ENCODE peak calls at places on chromosomes 13 and 19, in six cellular contexts. One of them, this sample, is unnamed.

GRCh38 chr19:50639121-50640112 is at the start of gene SYT3:
- DNase-seq in AG04449: no peak
- DNase-seq in SK-N-SH: peak
- DNase-seq in cardiac fibroblast: peak
- DNase-seq in PC-9: no peak
- DNase-seq in colonic mucosa: no peak
- DNase-seq in this sample: no peak

GRCh38 chr13:25923217-25924085 is 128.4 kb downstream of the SHISA2 start:
- DNase-seq in AG04449: no peak
- DNase-seq in SK-N-SH: no peak
- DNase-seq in cardiac fibroblast: no peak
- DNase-seq in PC-9: no peak
- DNase-seq in colonic mucosa: no peak
- DNase-seq in this sample: no peak

GRCh38 chr19:30103981-30104380 is 161.9 kb downstream of the URI1 start:
- DNase-seq in AG04449: no peak
- DNase-seq in SK-N-SH: no peak
- DNase-seq in cardiac fibroblast: no peak
- DNase-seq in PC-9: no peak
- DNase-seq in colonic mucosa: no peak
- DNase-seq in this sample: no peak

GRCh38 chr19:6532244-6532999 is 1.6 kb downstream of the TNFSF9 start:
- DNase-seq in AG04449: no peak
- DNase-seq in SK-N-SH: no peak
- DNase-seq in cardiac fibroblast: no peak
- DNase-seq in PC-9: no peak
- DNase-seq in colonic mucosa: no peak
- DNase-seq in this sample: no peak

GRCh38 chr13:42720858-42721219 is 60.5 kb upstream of the FAM216B start:
- DNase-seq in AG04449: no peak
- DNase-seq in SK-N-SH: no peak
- DNase-seq in cardiac fibroblast: no peak
- DNase-seq in PC-9: no peak
- DNase-seq in colonic mucosa: no peak
- DNase-seq in this sample: no peak

GRCh38 chr19:50384685-50385535 is 763 bp downstream of the POLD1 start:
- DNase-seq in AG04449: no peak
- DNase-seq in SK-N-SH: peak
- DNase-seq in cardiac fibroblast: peak
- DNase-seq in PC-9: peak
- DNase-seq in colonic mucosa: no peak
- DNase-seq in this sample: no peak

GRCh38 chr13:101626925-101627555 is 174.6 kb downstream of the ITGBL1 start:
- DNase-seq in AG04449: no peak
- DNase-seq in SK-N-SH: no peak
- DNase-seq in cardiac fibroblast: peak
- DNase-seq in PC-9: no peak
- DNase-seq in colonic mucosa: no peak
- DNase-seq in this sample: no peak

GRCh38 chr13:71621152-71622124 is 245.6 kb downstream of the DACH1 start:
- DNase-seq in AG04449: no peak
- DNase-seq in SK-N-SH: peak
- DNase-seq in cardiac fibroblast: no peak
- DNase-seq in PC-9: no peak
- DNase-seq in colonic mucosa: no peak
- DNase-seq in this sample: no peak

GRCh38 chr13:44648392-44649117 is 72.4 kb upstream of the TSC22D1 start:
- DNase-seq in AG04449: no peak
- DNase-seq in SK-N-SH: peak
- DNase-seq in cardiac fibroblast: peak
- DNase-seq in PC-9: no peak
- DNase-seq in colonic mucosa: no peak
- DNase-seq in this sample: no peak

GRCh38 chr13:27012482-27013197 is 159.0 kb downstream of the USP12 start:
- DNase-seq in AG04449: peak
- DNase-seq in SK-N-SH: no peak
- DNase-seq in cardiac fibroblast: peak
- DNase-seq in PC-9: peak
- DNase-seq in colonic mucosa: no peak
- DNase-seq in this sample: peak

GRCh38 chr19:39419003-39419402 is 6.5 kb downstream of the PLEKHG2 start:
- DNase-seq in AG04449: no peak
- DNase-seq in SK-N-SH: no peak
- DNase-seq in cardiac fibroblast: no peak
- DNase-seq in PC-9: peak
- DNase-seq in colonic mucosa: no peak
- DNase-seq in this sample: no peak

GRCh38 chr19:32498641-32499200 is 82.3 kb upstream of the PDCD5 start:
- DNase-seq in AG04449: no peak
- DNase-seq in SK-N-SH: no peak
- DNase-seq in cardiac fibroblast: no peak
- DNase-seq in PC-9: peak
- DNase-seq in colonic mucosa: no peak
- DNase-seq in this sample: no peak

GRCh38 chr13:60335531-60335930 is 61.5 kb upstream of the TDRD3 start:
- DNase-seq in AG04449: no peak
- DNase-seq in SK-N-SH: no peak
- DNase-seq in cardiac fibroblast: peak
- DNase-seq in PC-9: no peak
- DNase-seq in colonic mucosa: no peak
- DNase-seq in this sample: no peak

GRCh38 chr19:2053601-2054389 is 2.8 kb upstream of the MKNK2 start:
- DNase-seq in AG04449: no peak
- DNase-seq in SK-N-SH: no peak
- DNase-seq in cardiac fibroblast: peak
- DNase-seq in PC-9: no peak
- DNase-seq in colonic mucosa: peak
- DNase-seq in this sample: no peak

GRCh38 chr13:71879129-71879535 is 12.1 kb upstream of the DACH1 start:
- DNase-seq in AG04449: no peak
- DNase-seq in SK-N-SH: peak
- DNase-seq in cardiac fibroblast: peak
- DNase-seq in PC-9: no peak
- DNase-seq in colonic mucosa: no peak
- DNase-seq in this sample: no peak

GRCh38 chr19:48881741-48882657 is 9.8 kb downstream of the PPP1R15A start:
- DNase-seq in AG04449: no peak
- DNase-seq in SK-N-SH: no peak
- DNase-seq in cardiac fibroblast: no peak
- DNase-seq in PC-9: no peak
- DNase-seq in colonic mucosa: no peak
- DNase-seq in this sample: no peak

GRCh38 chr19:16266586-16266942 is 58.1 kb upstream of the KLF2 start:
- DNase-seq in AG04449: no peak
- DNase-seq in SK-N-SH: no peak
- DNase-seq in cardiac fibroblast: no peak
- DNase-seq in PC-9: no peak
- DNase-seq in colonic mucosa: no peak
- DNase-seq in this sample: no peak

GRCh38 chr19:7088999-7089398 is 19.5 kb downstream of the ZNF557 start:
- DNase-seq in AG04449: no peak
- DNase-seq in SK-N-SH: no peak
- DNase-seq in cardiac fibroblast: no peak
- DNase-seq in PC-9: no peak
- DNase-seq in colonic mucosa: no peak
- DNase-seq in this sample: no peak

GRCh38 chr19:20247016-20247683 is 80.1 kb downstream of the ZNF486 start:
- DNase-seq in AG04449: no peak
- DNase-seq in SK-N-SH: peak
- DNase-seq in cardiac fibroblast: peak
- DNase-seq in PC-9: no peak
- DNase-seq in colonic mucosa: no peak
- DNase-seq in this sample: no peak

GRCh38 chr19:1624458-1624857 is 19.2 kb upstream of the UQCR11 start:
- DNase-seq in AG04449: no peak
- DNase-seq in SK-N-SH: peak
- DNase-seq in cardiac fibroblast: peak
- DNase-seq in PC-9: no peak
- DNase-seq in colonic mucosa: peak
- DNase-seq in this sample: no peak

GRCh38 chr19:43623889-43624670 is 4.7 kb upstream of the ZNF428 start:
- DNase-seq in AG04449: no peak
- DNase-seq in SK-N-SH: peak
- DNase-seq in cardiac fibroblast: no peak
- DNase-seq in PC-9: no peak
- DNase-seq in colonic mucosa: no peak
- DNase-seq in this sample: no peak

GRCh38 chr13:33349314-33349995 is 63.9 kb upstream of the STARD13 start:
- DNase-seq in AG04449: no peak
- DNase-seq in SK-N-SH: no peak
- DNase-seq in cardiac fibroblast: peak
- DNase-seq in PC-9: no peak
- DNase-seq in colonic mucosa: peak
- DNase-seq in this sample: no peak
- H3K4me3 ChIP-seq in AG04449: peak
- H3K4me3 ChIP-seq in SK-N-SH: peak
- H3K4me3 ChIP-seq in cardiac fibroblast: peak
- H3K4me3 ChIP-seq in PC-9: peak
- H3K4me3 ChIP-seq in colonic mucosa: peak
- H3K4me3 ChIP-seq in this sample: peak

GRCh38 chr13:52599853-52600603 is 42.2 kb upstream of the HNRNPA1L2 start:
- DNase-seq in AG04449: no peak
- DNase-seq in SK-N-SH: peak
- DNase-seq in cardiac fibroblast: peak
- DNase-seq in PC-9: no peak
- DNase-seq in colonic mucosa: peak
- DNase-seq in this sample: no peak

GRCh38 chr13:52600666-52601065 is 41.6 kb upstream of the HNRNPA1L2 start:
- DNase-seq in AG04449: no peak
- DNase-seq in SK-N-SH: no peak
- DNase-seq in cardiac fibroblast: peak
- DNase-seq in PC-9: no peak
- DNase-seq in colonic mucosa: no peak
- DNase-seq in this sample: no peak

GRCh38 chr13:52597676-52598075 is 44.6 kb upstream of the HNRNPA1L2 start:
- DNase-seq in AG04449: no peak
- DNase-seq in SK-N-SH: no peak
- DNase-seq in cardiac fibroblast: no peak
- DNase-seq in PC-9: no peak
- DNase-seq in colonic mucosa: no peak
- DNase-seq in this sample: no peak

GRCh38 chr13:52599037-52599852 is 43.0 kb upstream of the HNRNPA1L2 start:
- DNase-seq in AG04449: no peak
- DNase-seq in SK-N-SH: no peak
- DNase-seq in cardiac fibroblast: peak
- DNase-seq in PC-9: no peak
- DNase-seq in colonic mucosa: no peak
- DNase-seq in this sample: no peak
- H3K4me3 ChIP-seq in AG04449: peak
- H3K4me3 ChIP-seq in SK-N-SH: peak
- H3K4me3 ChIP-seq in cardiac fibroblast: peak
- H3K4me3 ChIP-seq in PC-9: peak
- H3K4me3 ChIP-seq in colonic mucosa: peak
- H3K4me3 ChIP-seq in this sample: peak

GRCh38 chr19:46426035-46426505 is 2.7 kb downstream of the PNMA8C start:
- DNase-seq in AG04449: no peak
- DNase-seq in SK-N-SH: no peak
- DNase-seq in cardiac fibroblast: no peak
- DNase-seq in PC-9: no peak
- DNase-seq in colonic mucosa: no peak
- DNase-seq in this sample: no peak
- H3K4me3 ChIP-seq in AG04449: peak
- H3K4me3 ChIP-seq in SK-N-SH: peak
- H3K4me3 ChIP-seq in cardiac fibroblast: peak
- H3K4me3 ChIP-seq in PC-9: no peak
- H3K4me3 ChIP-seq in colonic mucosa: peak
- H3K4me3 ChIP-seq in this sample: peak

GRCh38 chr19:28293685-28294084 is 919.3 kb downstream of the UQCRFS1 start:
- DNase-seq in AG04449: no peak
- DNase-seq in SK-N-SH: no peak
- DNase-seq in cardiac fibroblast: no peak
- DNase-seq in PC-9: no peak
- DNase-seq in colonic mucosa: no peak
- DNase-seq in this sample: no peak

GRCh38 chr19:28292822-28293500 is 920.0 kb downstream of the UQCRFS1 start:
- DNase-seq in AG04449: no peak
- DNase-seq in SK-N-SH: peak
- DNase-seq in cardiac fibroblast: no peak
- DNase-seq in PC-9: no peak
- DNase-seq in colonic mucosa: no peak
- DNase-seq in this sample: no peak

GRCh38 chr19:28289294-28290063 is 923.5 kb downstream of the UQCRFS1 start:
- DNase-seq in AG04449: no peak
- DNase-seq in SK-N-SH: peak
- DNase-seq in cardiac fibroblast: peak
- DNase-seq in PC-9: no peak
- DNase-seq in colonic mucosa: peak
- DNase-seq in this sample: no peak

GRCh38 chr19:28290963-28291657 is 921.8 kb downstream of the UQCRFS1 start:
- DNase-seq in AG04449: no peak
- DNase-seq in SK-N-SH: no peak
- DNase-seq in cardiac fibroblast: no peak
- DNase-seq in PC-9: no peak
- DNase-seq in colonic mucosa: no peak
- DNase-seq in this sample: no peak

DNA sequence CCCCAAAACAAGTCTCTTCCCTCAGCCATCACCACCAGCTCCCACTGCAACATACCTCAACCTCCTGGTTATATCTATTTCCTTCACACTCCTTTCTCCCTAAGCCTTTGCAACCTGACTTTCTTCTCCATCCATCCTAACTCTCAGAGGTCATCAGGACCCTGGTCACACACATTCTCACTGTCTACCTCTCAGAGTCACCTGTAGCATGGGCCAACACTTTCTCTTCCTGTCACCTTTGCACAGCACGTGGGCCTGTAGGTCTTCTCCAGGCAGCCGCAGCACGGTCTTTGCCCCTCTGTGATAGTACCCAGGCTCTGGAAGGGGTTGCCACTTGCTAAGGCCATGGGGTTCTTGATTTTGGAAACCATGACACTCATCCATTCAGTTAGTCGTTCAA is 921.1 kb downstream of the UQCRFS1 start:
- DNase-seq in AG04449: no peak
- DNase-seq in SK-N-SH: no peak
- DNase-seq in cardiac fibroblast: no peak
- DNase-seq in PC-9: no peak
- DNase-seq in colonic mucosa: no peak
- DNase-seq in this sample: no peak
- H3K4me3 ChIP-seq in AG04449: no peak
- H3K4me3 ChIP-seq in SK-N-SH: no peak
- H3K4me3 ChIP-seq in cardiac fibroblast: no peak
- H3K4me3 ChIP-seq in PC-9: no peak
- H3K4me3 ChIP-seq in colonic mucosa: no peak
- H3K4me3 ChIP-seq in this sample: no peak

DNA sequence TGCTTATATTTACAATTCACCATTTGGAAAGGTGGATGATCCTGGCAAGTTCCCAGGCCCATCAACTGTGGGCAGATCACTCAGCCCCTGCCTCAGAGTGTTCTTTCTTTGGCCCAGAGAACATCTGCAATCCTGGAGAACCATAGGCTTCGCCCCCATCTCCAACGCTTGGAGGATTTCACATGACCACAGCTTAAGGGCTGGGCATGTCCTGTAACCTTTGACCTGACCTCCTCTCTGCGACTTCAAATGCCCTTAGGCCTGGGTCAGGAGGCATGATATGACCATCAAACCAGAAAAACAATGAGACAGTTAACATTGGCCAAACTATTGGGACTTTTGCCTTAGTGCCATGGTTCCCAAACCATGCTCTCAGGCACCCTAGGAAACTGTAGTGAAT is 7.2 kb upstream of the MBNL2 start:
- DNase-seq in AG04449: no peak
- DNase-seq in SK-N-SH: no peak
- DNase-seq in cardiac fibroblast: no peak
- DNase-seq in PC-9: no peak
- DNase-seq in colonic mucosa: no peak
- DNase-seq in this sample: no peak
- H3K4me3 ChIP-seq in AG04449: no peak
- H3K4me3 ChIP-seq in SK-N-SH: no peak
- H3K4me3 ChIP-seq in cardiac fibroblast: no peak
- H3K4me3 ChIP-seq in PC-9: no peak
- H3K4me3 ChIP-seq in colonic mucosa: no peak
- H3K4me3 ChIP-seq in this sample: no peak

This sample was measured in BJ.